ENCODE peak calls at places on chromosome 16, in seven cellular contexts. I is activated effector memory CD4-positive, alpha-beta T cell treated with Interleukin-2 at 50 U/mL for 16 hours; U is putamen; Z is stimulated activated CD4-positive, alpha-beta T cell treated with anti-CD3 and anti-CD28 coated beads, Interleukin-12 subunit alpha, Interleukin-12 subunit beta, amount 100 ng/mL, for 24 hours; J is ELR; C is heart left ventricle; B is left ventricle myocardium inferior. X is an unnamed sample.

GRCh38 chr16:54511181-54511731 is 224.7 kb upstream of the IRX3 start:
- DNase-seq in I (no peak), U (no peak), Z (no peak), J (no peak), C (no peak), B (no peak), X (no peak)

GRCh38 chr16:73066927-73067670 is 19.2 kb upstream of the ZFHX3 start:
- DNase-seq in I (no peak), U (no peak), Z (no peak), J (peak; percentile 61), C (peak; percentile 25), B (no peak), X (no peak)

GRCh38 chr16:77951788-77952187 is 70.6 kb upstream of the CLEC3A start:
- DNase-seq in I (no peak), U (no peak), Z (no peak), J (peak; percentile 22), C (no peak), B (no peak), X (peak; percentile 67)

GRCh38 chr16:3188925-3189825 is 1.2 kb downstream of the OR1F1 start:
- DNase-seq in I (no peak), U (peak; percentile 14), Z (peak; percentile 54), J (peak; percentile 80), C (no peak), B (no peak), X (peak; percentile 23)

GRCh38 chr16:23504076-23504452 is 6.2 kb downstream of the GGA2 start:
- DNase-seq in I (no peak), U (no peak), Z (no peak), J (no peak), C (no peak), B (no peak), X (no peak)

GRCh38 chr16:85369060-85369459 is 244.1 kb upstream of the GSE1 start:
- DNase-seq in I (no peak), U (no peak), Z (no peak), J (no peak), C (no peak), B (no peak), X (no peak)

GRCh38 chr16:50879873-50880695 is 138.2 kb downstream of the CYLD start:
- DNase-seq in I (no peak), U (peak; percentile 14), Z (no peak), J (no peak), C (no peak), B (no peak), X (peak; percentile 62)

GRCh38 chr16:70573451-70574121 is 50.0 kb downstream of the SF3B3 start:
- DNase-seq in I (no peak), U (no peak), Z (no peak), J (peak; percentile 51), C (peak; percentile 77), B (peak; percentile 45), X (no peak)

GRCh38 chr16:81473969-81474959 is 29.7 kb downstream of the CMIP start:
- DNase-seq in I (no peak), U (no peak), Z (no peak), J (no peak), C (no peak), B (peak; percentile 11), X (no peak)

GRCh38 chr16:50778284-50779163 is 36.6 kb downstream of the CYLD start:
- DNase-seq in I (no peak), U (no peak), Z (no peak), J (no peak), C (no peak), B (no peak), X (no peak)

GRCh38 chr16:337975-338575 is 14.4 kb downstream of the AXIN1 start:
- DNase-seq in I (no peak), U (no peak), Z (no peak), J (no peak), C (no peak), B (no peak), X (peak; percentile 52)

GRCh38 chr16:86732621-86733297 is 154.4 kb downstream of the FOXL1 start:
- DNase-seq in I (no peak), U (peak; percentile 11), Z (no peak), J (peak; percentile 28), C (no peak), B (no peak), X (no peak)

GRCh38 chr16:89918453-89919347 is at the start of gene MC1R:
- DNase-seq in I (no peak), U (no peak), Z (no peak), J (peak; percentile 66), C (no peak), B (no peak), X (peak; percentile 12)

GRCh38 chr16:31471241-31471874 is 594 bp upstream of the TGFB1I1 start:
- DNase-seq in I (no peak), U (no peak), Z (no peak), J (peak; percentile 27), C (no peak), B (no peak), X (no peak)

GRCh38 chr16:74603848-74604247 is 3.1 kb downstream of the GLG1 start:
- DNase-seq in I (no peak), U (no peak), Z (no peak), J (peak; percentile 70), C (no peak), B (no peak), X (no peak)

GRCh38 chr16:89351645-89352044 is 134.1 kb downstream of the ZNF778 start:
- DNase-seq in I (no peak), U (no peak), Z (no peak), J (no peak), C (no peak), B (no peak), X (no peak)

GRCh38 chr16:22946433-22946832 is 132.5 kb downstream of the HS3ST2 start:
- DNase-seq in I (no peak), U (no peak), Z (no peak), J (no peak), C (no peak), B (no peak), X (no peak)

GRCh38 chr16:67114793-67115192 is 5.1 kb downstream of the PHAF1 start:
- DNase-seq in I (no peak), U (no peak), Z (no peak), J (peak; percentile 71), C (no peak), B (no peak), X (no peak)

GRCh38 chr16:2949705-2950399 is 14.2 kb upstream of the KREMEN2 start:
- DNase-seq in I (no peak), U (no peak), Z (no peak), J (no peak), C (no peak), B (no peak), X (no peak)

GRCh38 chr16:4944333-4945281 is 7.7 kb upstream of the PPL start:
- DNase-seq in I (no peak), U (no peak), Z (no peak), J (peak; percentile 96), C (peak; percentile 82), B (peak; percentile 82), X (peak; percentile 71)

GRCh38 chr16:12646098-12646489 is 157.6 kb downstream of the CPPED1 start:
- DNase-seq in I (no peak), U (no peak), Z (no peak), J (no peak), C (no peak), B (no peak), X (no peak)

GRCh38 chr16:59635674-59636073 is 901.6 kb upstream of the GOT2 start:
- DNase-seq in I (no peak), U (no peak), Z (no peak), J (peak; percentile 91), C (no peak), B (no peak), X (no peak)

GRCh38 chr16:22397931-22398330 is 23.5 kb upstream of the CDR2 start:
- DNase-seq in I (no peak), U (no peak), Z (no peak), J (no peak), C (no peak), B (no peak), X (no peak)

GRCh38 chr16:24635900-24636610 is 93.4 kb upstream of the TNRC6A start:
- DNase-seq in I (no peak), U (no peak), Z (no peak), J (peak; percentile 85), C (peak; percentile 63), B (peak; percentile 70), X (peak; percentile 49)

GRCh38 chr16:77223184-77223583 is 24.0 kb downstream of the SYCE1L start:
- DNase-seq in I (no peak), U (no peak), Z (no peak), J (peak; percentile 22), C (no peak), B (no peak), X (no peak)

GRCh38 chr16:3601614-3602319 is 9.6 kb downstream of the SLX4 start:
- DNase-seq in I (no peak), U (no peak), Z (no peak), J (no peak), C (no peak), B (no peak), X (no peak)

GRCh38 chr16:13829712-13830304 is 90.1 kb upstream of the ERCC4 start:
- DNase-seq in I (no peak), U (peak; percentile 18), Z (no peak), J (no peak), C (no peak), B (no peak), X (no peak)

GRCh38 chr16:89981414-89981813 is 32.9 kb downstream of the DEF8 start:
- DNase-seq in I (no peak), U (no peak), Z (no peak), J (no peak), C (no peak), B (no peak), X (no peak)

GRCh38 chr16:70396209-70396904 is 42.5 kb downstream of the ST3GAL2 start:
- DNase-seq in I (no peak), U (no peak), Z (no peak), J (peak; percentile 37), C (no peak), B (no peak), X (no peak)

GRCh38 chr16:85327731-85328664 is 215.7 kb upstream of the CIBAR2 start:
- DNase-seq in I (no peak), U (no peak), Z (no peak), J (no peak), C (peak; percentile 63), B (no peak), X (peak; percentile 94)

GRCh38 chr16:7352114-7352513 is 19.5 kb downstream of the RBFOX1 start:
- DNase-seq in I (no peak), U (no peak), Z (no peak), J (no peak), C (no peak), B (no peak), X (no peak)

GRCh38 chr16:72013389-72013788 is 4.8 kb downstream of the DHODH start:
- DNase-seq in I (no peak), U (no peak), Z (no peak), J (peak; percentile 7), C (peak; percentile 24), B (peak; percentile 26), X (no peak)